ENCODE peak calls at places on chromosomes 12 and 14, in five cellular contexts. One of them, this sample, is unnamed.

GRCh38 chr14:99726538-99727095 is 42.5 kb downstream of the CYP46A1 start:
- DNase-seq in right atrium auricular region: peak; percentile 26
- DNase-seq in heart right ventricle: no peak
- DNase-seq in thoracic aorta: no peak
- DNase-seq in OCI-LY7: no peak
- DNase-seq in this sample: no peak

GRCh38 chr12:1122803-1123202 is 131.8 kb downstream of the ERC1 start:
- DNase-seq in heart right ventricle: no peak
- DNase-seq in right atrium auricular region: no peak
- DNase-seq in OCI-LY7: no peak
- DNase-seq in thoracic aorta: no peak
- DNase-seq in this sample: no peak

GRCh38 chr12:2344476-2344875 is 291.7 kb downstream of the CACNA1C start:
- DNase-seq in heart right ventricle: no peak
- DNase-seq in OCI-LY7: no peak
- DNase-seq in thoracic aorta: no peak
- DNase-seq in right atrium auricular region: no peak
- DNase-seq in this sample: no peak

GRCh38 chr14:31792726-31793125 is 231.5 kb downstream of the NUBPL start:
- DNase-seq in OCI-LY7: no peak
- DNase-seq in right atrium auricular region: no peak
- DNase-seq in thoracic aorta: no peak
- DNase-seq in heart right ventricle: no peak
- DNase-seq in this sample: no peak

GRCh38 chr12:95213928-95214327 is 3.3 kb downstream of the FGD6 start:
- DNase-seq in right atrium auricular region: no peak
- DNase-seq in OCI-LY7: no peak
- DNase-seq in heart right ventricle: no peak
- DNase-seq in thoracic aorta: no peak
- DNase-seq in this sample: no peak

GRCh38 chr12:34347367-34347766 is 325.1 kb downstream of the ALG10 start:
- DNase-seq in OCI-LY7: no peak
- DNase-seq in right atrium auricular region: no peak
- DNase-seq in thoracic aorta: no peak
- DNase-seq in heart right ventricle: no peak
- DNase-seq in this sample: no peak

GRCh38 chr12:100574262-100575074 is 984 bp downstream of the GAS2L3 start:
- DNase-seq in thoracic aorta: no peak
- DNase-seq in right atrium auricular region: no peak
- DNase-seq in heart right ventricle: peak; percentile 16
- DNase-seq in OCI-LY7: no peak
- DNase-seq in this sample: no peak

GRCh38 chr12:27285395-27285794 is 41.3 kb downstream of the STK38L start:
- DNase-seq in right atrium auricular region: no peak
- DNase-seq in OCI-LY7: no peak
- DNase-seq in heart right ventricle: no peak
- DNase-seq in thoracic aorta: no peak
- DNase-seq in this sample: no peak

DNA sequence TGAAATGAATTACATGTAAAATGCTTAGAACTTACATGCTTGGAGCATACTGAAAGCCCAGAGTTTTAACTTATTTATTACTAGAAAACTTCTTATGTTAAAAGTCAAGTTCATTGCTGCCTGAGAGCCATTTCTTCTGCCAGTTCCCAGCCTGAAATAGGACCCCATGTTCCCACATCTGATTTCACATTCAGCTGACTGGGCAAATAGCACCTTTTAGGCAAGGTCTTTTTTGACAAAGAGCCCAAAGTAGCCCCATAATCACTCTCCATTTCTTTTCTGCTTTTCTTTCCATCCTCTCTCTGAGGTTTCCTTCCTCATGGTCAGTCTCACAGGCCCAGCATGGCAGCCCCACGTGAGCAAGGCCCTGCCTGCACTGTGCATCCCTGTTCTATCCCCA is 1.1 kb upstream of the ARPC3 start:
- DNase-seq in OCI-LY7: no peak
- DNase-seq in heart right ventricle: no peak
- DNase-seq in right atrium auricular region: no peak
- DNase-seq in thoracic aorta: no peak
- DNase-seq in this sample: no peak
- H3K4me1 ChIP-seq in OCI-LY7: peaks cover 43% of the 10 kb centered on the region
- H3K4me1 ChIP-seq in heart right ventricle: peaks cover 54% of the 10 kb centered on the region
- H3K4me1 ChIP-seq in right atrium auricular region: peaks cover 20% of the 10 kb centered on the region
- H3K4me1 ChIP-seq in thoracic aorta: peaks cover 15% of the 10 kb centered on the region
- H3K4me1 ChIP-seq in this sample: peaks cover 16% of the 10 kb centered on the region

DNA sequence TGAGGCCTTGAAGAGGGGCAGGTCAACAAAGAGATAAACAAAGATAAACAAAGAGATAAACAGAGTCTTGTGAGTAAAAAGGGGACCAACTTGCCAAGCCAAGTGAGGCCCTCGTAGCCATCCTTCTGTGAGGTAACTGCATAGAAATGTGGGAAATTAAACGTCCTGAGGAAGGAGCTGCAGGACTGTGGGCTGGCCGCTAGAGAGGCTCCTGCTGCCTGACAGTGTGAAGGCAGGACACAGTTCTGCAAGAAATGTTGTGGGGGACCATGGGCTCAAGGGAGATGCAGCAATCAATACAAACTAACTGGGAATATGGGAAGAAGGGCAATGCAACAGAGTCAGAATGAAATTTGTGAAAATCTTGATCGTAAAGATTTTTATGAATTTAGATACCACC is 91.9 kb downstream of the SLC8A3 start:
- DNase-seq in heart right ventricle: no peak
- DNase-seq in right atrium auricular region: no peak
- DNase-seq in OCI-LY7: no peak
- DNase-seq in thoracic aorta: no peak
- DNase-seq in this sample: no peak
- TF ChIP-seq CTCF in heart right ventricle: no peak
- TF ChIP-seq CTCF in right atrium auricular region: no peak
- TF ChIP-seq CTCF in OCI-LY7: no peak
- TF ChIP-seq CTCF in thoracic aorta: no peak
- TF ChIP-seq CTCF in this sample: no peak

DNA sequence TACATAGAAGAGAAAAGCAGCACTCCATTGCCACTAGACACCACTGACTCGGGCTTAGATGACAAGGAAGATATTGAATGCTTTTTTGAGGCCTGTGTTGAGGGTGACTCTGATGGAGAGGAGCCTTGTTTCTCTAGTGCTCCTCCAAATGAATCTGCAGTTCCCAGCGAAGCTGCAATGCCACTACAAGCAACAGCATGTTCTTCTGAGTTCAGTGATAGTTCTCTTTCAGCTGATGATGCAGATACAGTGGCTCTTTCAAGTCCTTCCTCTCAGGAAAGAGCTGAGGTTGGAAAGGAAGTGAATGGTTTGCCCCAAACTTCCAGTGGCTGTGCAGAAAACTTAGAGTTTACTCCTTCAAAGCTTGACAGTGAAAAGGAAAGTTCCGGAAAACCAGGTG is 114.5 kb upstream of the NPAS3 start:
- DNase-seq in right atrium auricular region: no peak
- DNase-seq in thoracic aorta: no peak
- DNase-seq in heart right ventricle: no peak
- DNase-seq in OCI-LY7: no peak
- DNase-seq in this sample: no peak
- H3K9me3 ChIP-seq in right atrium auricular region: no peaks in the 10 kb centered on the region
- H3K9me3 ChIP-seq in thoracic aorta: no peaks in the 10 kb centered on the region
- H3K9me3 ChIP-seq in heart right ventricle: no peaks in the 10 kb centered on the region
- H3K9me3 ChIP-seq in OCI-LY7: no peaks in the 10 kb centered on the region
- H3K9me3 ChIP-seq in this sample: no peaks in the 10 kb centered on the region

DNA sequence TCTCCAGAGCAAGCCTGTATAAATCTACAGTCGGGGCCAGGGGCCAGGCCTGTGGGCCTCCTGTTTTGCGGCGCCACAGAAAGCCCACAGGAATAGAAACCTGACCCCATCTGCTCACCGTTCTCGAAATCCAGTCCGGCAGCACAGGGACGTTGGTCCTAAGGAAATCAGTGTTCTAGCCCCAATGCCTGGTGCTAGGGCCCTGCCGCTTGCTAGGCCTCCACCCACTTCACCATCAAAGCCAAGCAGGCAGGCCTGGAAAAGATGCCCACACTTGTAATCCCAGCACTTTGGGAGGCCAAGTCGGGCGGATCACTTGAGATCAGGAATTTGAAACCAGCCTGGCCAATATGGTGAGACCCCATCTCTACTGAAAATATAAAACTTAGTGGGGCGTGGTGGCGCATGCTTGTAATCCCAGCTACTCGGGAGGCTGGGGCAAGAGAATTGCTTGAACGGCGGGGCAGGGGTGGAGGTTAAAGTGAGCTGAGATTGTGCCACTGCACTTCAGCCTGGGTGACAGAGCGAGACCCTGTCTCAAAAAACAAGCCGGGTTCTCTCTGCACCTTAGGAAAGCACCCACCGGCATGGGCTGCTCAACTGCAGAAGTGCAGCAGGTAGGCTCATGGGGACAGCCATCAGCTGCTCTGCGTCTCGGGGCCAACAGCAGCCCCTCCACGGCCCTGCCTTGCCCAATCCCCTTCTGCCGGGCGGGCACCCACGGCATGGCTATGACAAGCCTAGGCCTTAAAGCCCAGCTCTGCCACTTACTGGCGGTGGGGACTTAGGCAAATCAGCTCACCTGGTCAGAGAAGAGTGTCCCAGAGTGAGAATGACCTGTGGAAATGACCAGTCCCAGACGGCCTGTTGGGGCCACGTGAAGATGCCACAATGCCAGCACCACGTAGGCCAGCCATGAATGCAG is 47.4 kb downstream of the VWF start:
- DNase-seq in heart right ventricle: no peak
- DNase-seq in thoracic aorta: no peak
- DNase-seq in OCI-LY7: no peak
- DNase-seq in right atrium auricular region: no peak
- DNase-seq in this sample: no peak
- H3K4me1 ChIP-seq in heart right ventricle: peaks cover 48% of the 10 kb centered on the region
- H3K4me1 ChIP-seq in thoracic aorta: no peaks in the 10 kb centered on the region
- H3K4me1 ChIP-seq in OCI-LY7: no peaks in the 10 kb centered on the region
- H3K4me1 ChIP-seq in right atrium auricular region: peaks cover 21% of the 10 kb centered on the region
- H3K4me1 ChIP-seq in this sample: peaks cover 34% of the 10 kb centered on the region

GRCh38 chr14:22836301-22837058 is at the start of gene MMP14:
- DNase-seq in OCI-LY7: no peak
- DNase-seq in right atrium auricular region: peak; percentile 88
- DNase-seq in thoracic aorta: peak; percentile 77
- DNase-seq in heart right ventricle: peak; percentile 76
- DNase-seq in this sample: peak; percentile 96

GRCh38 chr14:22837750-22838538 is 1.6 kb downstream of the MMP14 start:
- DNase-seq in OCI-LY7: no peak
- DNase-seq in heart right ventricle: peak; percentile 45
- DNase-seq in right atrium auricular region: no peak
- DNase-seq in thoracic aorta: no peak
- DNase-seq in this sample: no peak

GRCh38 chr14:22838631-22839041 is 2.3 kb downstream of the MMP14 start:
- DNase-seq in right atrium auricular region: no peak
- DNase-seq in OCI-LY7: no peak
- DNase-seq in heart right ventricle: peak; percentile 23
- DNase-seq in thoracic aorta: no peak
- DNase-seq in this sample: no peak

GRCh38 chr14:22835505-22835904 is 880 bp upstream of the MMP14 start:
- DNase-seq in heart right ventricle: no peak
- DNase-seq in right atrium auricular region: no peak
- DNase-seq in OCI-LY7: no peak
- DNase-seq in thoracic aorta: no peak
- DNase-seq in this sample: no peak

GRCh38 chr14:22837059-22837749 is 819 bp downstream of the MMP14 start:
- DNase-seq in OCI-LY7: no peak
- DNase-seq in heart right ventricle: peak; percentile 81
- DNase-seq in thoracic aorta: no peak
- DNase-seq in right atrium auricular region: no peak
- DNase-seq in this sample: no peak
- TF ChIP-seq CTCF in OCI-LY7: no peak
- TF ChIP-seq CTCF in heart right ventricle: peak; percentile 25
- TF ChIP-seq CTCF in thoracic aorta: no peak
- TF ChIP-seq CTCF in right atrium auricular region: no peak
- TF ChIP-seq CTCF in this sample: no peak

DNA sequence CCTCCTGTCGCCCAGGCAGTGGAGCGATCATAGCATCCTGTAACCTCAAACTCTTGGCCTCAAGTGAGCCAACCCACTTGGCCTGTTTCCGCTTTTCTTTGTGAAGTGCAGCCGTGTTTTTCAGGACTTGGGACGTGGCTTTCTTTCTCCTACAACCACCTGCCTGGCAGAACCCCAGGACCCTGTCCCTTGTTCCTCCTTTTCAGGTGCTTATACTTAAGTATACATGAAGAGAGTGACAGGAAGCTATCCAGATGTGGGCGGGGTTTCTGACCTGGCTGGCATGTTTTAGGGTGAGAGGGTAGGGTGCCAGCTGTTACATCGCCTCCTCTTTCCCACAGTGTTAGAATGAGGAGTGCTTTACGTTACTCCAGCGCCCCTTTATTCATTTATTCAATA is 684 bp downstream of the ZNF140 start:
- DNase-seq in thoracic aorta: no peak
- DNase-seq in heart right ventricle: peak; percentile 11
- DNase-seq in OCI-LY7: peak; percentile 23
- DNase-seq in right atrium auricular region: no peak
- DNase-seq in this sample: no peak
- H3K9me3 ChIP-seq in thoracic aorta: peaks cover 79% of the 10 kb centered on the region
- H3K9me3 ChIP-seq in heart right ventricle: peaks cover 80% of the 10 kb centered on the region
- H3K9me3 ChIP-seq in OCI-LY7: peaks cover 66% of the 10 kb centered on the region
- H3K9me3 ChIP-seq in right atrium auricular region: peaks cover 16% of the 10 kb centered on the region
- H3K9me3 ChIP-seq in this sample: peaks cover 83% of the 10 kb centered on the region

GRCh38 chr12:47216150-47216677 is 136.5 kb upstream of the AMIGO2 start:
- DNase-seq in thoracic aorta: no peak
- DNase-seq in heart right ventricle: no peak
- DNase-seq in OCI-LY7: peak; percentile 92
- DNase-seq in right atrium auricular region: no peak
- DNase-seq in this sample: no peak
- H3K4me1 ChIP-seq in thoracic aorta: peaks cover 6% of the 10 kb centered on the region
- H3K4me1 ChIP-seq in heart right ventricle: peaks cover 14% of the 10 kb centered on the region
- H3K4me1 ChIP-seq in OCI-LY7: peaks cover 59% of the 10 kb centered on the region
- H3K4me1 ChIP-seq in right atrium auricular region: no peaks in the 10 kb centered on the region
- H3K4me1 ChIP-seq in this sample: no peaks in the 10 kb centered on the region

DNA sequence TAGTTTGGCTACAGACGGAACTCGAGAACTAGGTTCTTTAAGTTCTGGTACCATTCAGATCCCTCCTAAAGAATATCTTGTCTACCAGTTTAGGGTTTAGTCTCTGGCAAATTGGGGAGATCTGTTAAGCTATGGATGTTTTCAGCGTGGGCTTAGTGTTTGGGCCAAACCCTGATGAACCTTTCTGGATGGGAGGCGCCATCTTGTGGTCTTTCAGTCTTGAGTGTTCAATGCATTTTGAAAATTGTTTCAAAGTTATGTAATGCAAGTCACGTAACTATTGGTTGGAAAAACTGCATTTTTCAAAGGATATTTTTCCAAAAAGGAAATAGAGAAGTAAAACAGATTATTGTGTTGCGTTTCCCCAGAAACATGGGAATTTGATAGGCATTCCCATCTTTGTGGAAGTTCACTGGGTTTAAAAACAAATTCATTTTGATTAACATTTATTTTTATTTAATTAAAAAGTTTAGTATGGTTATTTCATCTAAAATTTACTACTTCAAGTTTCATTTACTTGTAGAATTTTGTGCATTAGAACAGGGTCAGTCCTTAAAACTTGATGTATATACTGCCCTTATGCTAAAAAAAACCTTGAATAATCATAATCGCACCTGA is 169.0 kb downstream of the PRIMA1 start:
- DNase-seq in OCI-LY7: peak; percentile 58
- DNase-seq in heart right ventricle: peak; percentile 45
- DNase-seq in thoracic aorta: no peak
- DNase-seq in right atrium auricular region: no peak
- DNase-seq in this sample: no peak
- TF ChIP-seq CTCF in OCI-LY7: peak; percentile 94
- TF ChIP-seq CTCF in heart right ventricle: peak; percentile 70
- TF ChIP-seq CTCF in thoracic aorta: peak; percentile 7
- TF ChIP-seq CTCF in right atrium auricular region: no peak
- TF ChIP-seq CTCF in this sample: peak; percentile 45

This sample was measured in esophagus muscularis mucosa.